ENCODE peak calls at places on chromosomes 3 and 15, in eight cellular contexts. J is GM23338, C is SK-N-SH, F is GM23248, U is PC-3, S is HCT116, I is MM.1S, Y is neural progenitor cell. R is an unnamed sample.

GRCh38 chr3:148006508-148006907 is 597.3 kb downstream of the ZIC1 start:
- DNase-seq in Y (peak), U (peak), C (no peak), J (peak), I (peak), F (peak), S (no peak), R (peak)

GRCh38 chr3:146306024-146306423 is 55.1 kb upstream of the PLSCR4 start:
- DNase-seq in J (no peak), Y (no peak), F (no peak), S (no peak), U (no peak), C (no peak), I (no peak), R (no peak)

GRCh38 chr3:186917660-186918312 is 12.5 kb upstream of the ST6GAL1 start:
- DNase-seq in Y (no peak), S (no peak), C (no peak), U (no peak), I (no peak), J (no peak), F (no peak), R (no peak)

GRCh38 chr3:46960801-46961200 is 15.7 kb downstream of the CCDC12 start:
- DNase-seq in C (no peak), F (no peak), I (no peak), U (no peak), J (no peak), S (no peak), Y (no peak), R (no peak)

GRCh38 chr3:174270841-174271240 is 588.3 kb upstream of the NAALADL2 start:
- DNase-seq in Y (no peak), I (no peak), U (peak), F (peak), S (no peak), C (no peak), J (no peak), R (peak)

GRCh38 chr3:47884603-47885002 is 81.7 kb downstream of the DHX30 start:
- DNase-seq in S (no peak), F (no peak), C (no peak), J (no peak), Y (no peak), U (no peak), I (peak), R (no peak)

GRCh38 chr15:97984157-97984556 is 23.7 kb downstream of the ARRDC4 start:
- DNase-seq in J (no peak), U (no peak), I (no peak), F (peak), S (no peak), Y (no peak), C (no peak), R (no peak)

GRCh38 chr3:40237892-40238571 is 71.5 kb upstream of the EIF1B start:
- DNase-seq in C (peak), U (peak), I (no peak), J (peak), S (no peak), Y (peak), F (peak), R (peak)

GRCh38 chr3:194494951-194495374 is 8.2 kb upstream of the ATP13A3 start:
- DNase-seq in S (no peak), J (no peak), C (no peak), U (no peak), F (no peak), Y (no peak), I (no peak), R (peak)

DNA sequence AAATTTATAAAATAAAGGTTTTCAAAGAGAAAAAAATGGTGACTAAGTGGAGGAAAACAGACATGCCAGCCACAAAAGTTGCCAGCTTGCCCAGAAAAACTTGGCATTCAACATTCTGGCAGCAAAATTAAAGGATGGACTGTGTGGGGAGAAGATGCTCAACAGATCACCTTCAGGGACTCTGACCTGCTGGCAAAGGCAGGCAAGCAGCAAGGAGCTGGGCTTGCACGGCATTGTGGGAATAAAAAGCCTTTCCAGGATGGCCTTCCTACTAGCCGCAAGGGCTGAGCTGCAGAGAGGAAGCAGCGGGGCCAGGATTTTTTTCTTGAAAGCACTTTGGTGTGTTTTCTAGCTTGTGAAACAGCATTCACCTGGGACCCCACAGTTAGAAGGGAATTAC is 101.9 kb upstream of the CACNA2D3 start:
- DNase-seq in F (no peak), C (no peak), U (no peak), I (no peak), J (no peak), S (no peak), Y (no peak), R (no peak)
- H2AFZ ChIP-seq in F (no peak), C (no peak), U (no peak), I (no peak), J (no peak), S (no peak), Y (no peak), R (no peak)

DNA sequence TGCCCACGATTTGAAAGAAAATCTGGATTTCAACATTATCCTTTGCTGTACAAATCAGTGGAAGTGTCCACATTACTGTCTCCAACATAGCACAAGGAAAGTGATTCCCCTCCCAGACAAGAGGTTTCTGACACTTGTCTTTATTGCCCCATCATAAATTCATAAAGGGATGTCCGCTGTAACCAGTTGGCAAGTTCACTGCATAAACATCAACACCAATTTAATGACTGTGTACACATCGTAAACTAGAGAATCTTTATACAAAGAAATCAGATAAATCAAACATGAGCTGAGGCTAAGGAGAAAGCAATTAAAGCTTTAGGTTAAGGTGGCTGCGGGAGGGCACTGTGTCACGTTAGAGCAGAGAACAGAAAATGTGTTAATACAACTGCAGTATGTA is 129.8 kb downstream of the MEIS2 start:
- DNase-seq in I (no peak), C (no peak), F (no peak), S (no peak), Y (no peak), J (no peak), U (peak), R (peak)
- TF ChIP-seq EZH2phosphoT487 in I (no peak), C (no peak), F (no peak), S (no peak), Y (no peak), J (no peak), U (no peak), R (peak)

DNA sequence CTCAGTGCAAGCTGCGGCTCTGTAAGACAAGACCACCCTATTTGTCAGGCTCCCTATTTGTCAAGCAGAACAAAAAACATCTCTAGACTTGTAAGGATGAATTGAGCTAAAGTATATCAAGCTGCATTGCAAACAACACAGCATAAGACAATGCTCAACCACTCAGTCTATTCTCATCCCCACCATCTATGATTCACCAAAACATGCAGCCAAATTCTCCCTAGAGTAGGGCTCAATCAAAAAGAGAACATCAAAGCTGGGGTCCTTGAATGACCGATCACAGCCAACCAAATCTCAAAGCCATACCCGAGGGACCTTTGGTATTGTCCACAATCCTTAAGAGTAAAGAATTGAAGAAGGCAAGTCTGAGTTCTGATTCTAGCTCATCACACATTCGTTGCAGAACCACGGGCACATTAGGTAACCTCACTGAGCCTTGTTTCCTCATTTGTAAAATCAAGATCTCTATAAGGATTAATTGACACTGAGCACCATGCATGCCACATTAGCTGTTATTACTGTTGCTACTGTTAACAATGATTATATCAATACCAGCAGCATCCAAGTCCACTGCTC is 31.2 kb downstream of the RFTN1 start:
- DNase-seq in U (no peak), C (no peak), S (no peak), I (no peak), Y (no peak), F (no peak), J (no peak), R (no peak)
- H2AFZ ChIP-seq in U (no peak), C (no peak), S (no peak), I (no peak), Y (peak), F (no peak), J (no peak), R (no peak)

GRCh38 chr3:72179107-72179464 is 394.1 kb upstream of the PROK2 start:
- DNase-seq in Y (no peak), I (no peak), C (no peak), F (no peak), J (no peak), U (no peak), S (no peak), R (no peak)
- TF ChIP-seq EZH2phosphoT487 in Y (no peak), I (no peak), C (no peak), F (no peak), J (no peak), U (no peak), S (no peak), R (no peak)

GRCh38 chr3:10465161-10465560 is 40.2 kb downstream of the ATP2B2 start:
- DNase-seq in U (no peak), I (no peak), F (no peak), S (no peak), J (no peak), C (no peak), Y (no peak), R (no peak)

GRCh38 chr3:10464068-10464434 is 41.3 kb downstream of the ATP2B2 start:
- DNase-seq in F (no peak), I (no peak), C (no peak), S (no peak), Y (no peak), U (no peak), J (no peak), R (no peak)

GRCh38 chr3:10460951-10461563 is 44.3 kb downstream of the ATP2B2 start:
- DNase-seq in Y (no peak), U (no peak), S (no peak), C (no peak), I (no peak), F (no peak), J (no peak), R (no peak)

GRCh38 chr3:10462641-10463040 is 42.7 kb downstream of the ATP2B2 start:
- DNase-seq in U (no peak), F (no peak), S (no peak), C (no peak), J (no peak), I (no peak), Y (no peak), R (no peak)

DNA sequence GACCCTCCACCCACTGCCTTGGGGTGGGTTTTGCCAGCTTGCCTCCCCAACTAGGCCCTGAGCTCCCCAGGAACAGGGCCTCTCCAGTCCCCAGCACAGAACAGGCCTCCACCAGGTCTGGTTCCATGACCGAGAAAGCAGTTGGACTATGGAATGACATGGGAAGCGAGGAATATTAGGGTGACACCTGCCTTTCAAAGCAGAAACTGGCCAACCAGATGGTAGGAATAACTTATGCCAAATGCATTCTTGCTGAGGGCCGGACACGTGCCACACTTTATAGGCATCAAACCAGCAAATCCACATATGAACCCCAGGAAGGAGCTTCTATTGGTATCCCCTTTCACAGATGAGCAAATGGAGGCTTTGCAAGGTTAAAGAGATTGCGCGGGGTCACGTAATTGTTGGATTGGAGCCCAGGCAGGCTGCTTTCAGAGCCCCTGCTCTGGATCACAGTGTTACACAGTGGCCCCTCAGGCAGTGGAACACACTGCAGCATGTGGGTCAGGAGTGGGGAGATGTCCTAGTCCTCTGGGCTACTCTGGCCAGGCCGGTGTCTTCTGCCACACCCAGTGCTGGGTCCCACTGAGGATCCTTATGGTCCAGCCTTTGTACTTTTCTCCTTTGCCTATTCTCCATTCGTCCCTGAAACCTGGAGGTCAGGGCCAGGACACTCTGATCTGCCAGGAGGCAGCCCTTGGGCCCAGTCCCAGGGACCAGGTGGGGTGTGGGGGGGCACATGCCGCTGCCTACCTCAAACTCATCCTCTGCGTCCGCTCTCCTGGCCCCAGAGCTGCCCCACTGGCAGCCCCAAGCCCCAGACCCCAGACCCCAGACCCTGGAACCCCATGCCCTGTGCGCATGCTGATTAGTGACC is 42.0 kb downstream of the ATP2B2 start:
- DNase-seq in S (no peak), C (peak), I (no peak), Y (no peak), J (no peak), U (no peak), F (no peak), R (no peak)
- H2AFZ ChIP-seq in S (no peak), C (no peak), I (no peak), Y (no peak), J (no peak), U (no peak), F (no peak), R (no peak)

GRCh38 chr3:42063886-42064285 is 27.3 kb upstream of the TRAK1 start:
- DNase-seq in F (peak), J (no peak), I (no peak), S (no peak), Y (no peak), U (no peak), C (peak), R (no peak)
- TF ChIP-seq EZH2phosphoT487 in F (no peak), J (no peak), I (no peak), S (no peak), Y (no peak), U (no peak), C (no peak), R (no peak)

GRCh38 chr3:155991847-155992246 is 121.4 kb downstream of the GMPS start:
- DNase-seq in U (peak), S (no peak), I (no peak), C (no peak), F (no peak), Y (no peak), J (no peak), R (no peak)

GRCh38 chr3:155991291-155991690 is 120.8 kb downstream of the GMPS start:
- DNase-seq in J (no peak), I (no peak), F (no peak), U (no peak), C (no peak), Y (no peak), S (no peak), R (peak)

DNA sequence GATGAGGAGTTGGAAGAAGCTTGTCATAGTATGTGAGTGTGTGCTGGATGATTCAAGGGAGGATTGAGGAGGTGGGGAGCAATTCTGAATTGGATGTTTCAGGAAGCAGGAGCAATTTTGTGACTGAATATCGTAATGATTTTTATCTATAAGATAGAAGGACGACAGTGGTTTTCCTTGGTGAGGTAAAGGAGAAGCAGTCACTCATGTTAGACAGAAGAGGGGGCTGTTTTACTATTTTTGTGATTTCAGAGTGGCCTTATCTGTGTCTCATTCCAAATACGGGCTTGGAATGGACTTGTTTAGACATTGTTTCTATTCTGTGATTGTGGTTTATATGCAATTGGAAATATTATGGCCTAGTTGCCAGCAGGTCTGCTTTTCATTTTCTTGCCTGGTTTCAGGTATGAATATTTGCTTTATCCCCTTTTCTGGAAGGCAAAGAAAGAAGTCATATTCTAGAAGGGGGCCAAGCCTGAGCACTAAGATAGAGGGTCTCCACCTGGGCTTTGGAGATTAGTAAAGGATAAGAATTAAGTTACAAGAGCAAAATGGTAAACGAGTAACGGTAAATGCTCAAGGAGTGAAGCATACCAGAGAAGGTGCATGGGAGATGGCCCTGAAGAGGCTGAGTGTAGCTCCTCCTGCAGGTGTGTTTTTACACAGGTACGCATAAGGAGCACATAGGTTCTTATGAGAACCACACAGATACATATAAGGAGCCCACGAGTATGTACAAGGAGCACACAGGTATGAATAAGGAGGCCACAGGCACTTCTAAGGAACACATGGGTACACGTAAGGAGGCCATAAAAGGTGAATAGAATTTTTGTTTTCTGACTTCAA is 124.6 kb upstream of the KCNAB1 start:
- DNase-seq in Y (peak), F (peak), C (peak), U (peak), I (peak), S (peak), J (peak), R (peak)
- H2AFZ ChIP-seq in Y (no peak), F (no peak), C (no peak), U (peak), I (peak), S (peak), J (no peak), R (no peak)

DNA sequence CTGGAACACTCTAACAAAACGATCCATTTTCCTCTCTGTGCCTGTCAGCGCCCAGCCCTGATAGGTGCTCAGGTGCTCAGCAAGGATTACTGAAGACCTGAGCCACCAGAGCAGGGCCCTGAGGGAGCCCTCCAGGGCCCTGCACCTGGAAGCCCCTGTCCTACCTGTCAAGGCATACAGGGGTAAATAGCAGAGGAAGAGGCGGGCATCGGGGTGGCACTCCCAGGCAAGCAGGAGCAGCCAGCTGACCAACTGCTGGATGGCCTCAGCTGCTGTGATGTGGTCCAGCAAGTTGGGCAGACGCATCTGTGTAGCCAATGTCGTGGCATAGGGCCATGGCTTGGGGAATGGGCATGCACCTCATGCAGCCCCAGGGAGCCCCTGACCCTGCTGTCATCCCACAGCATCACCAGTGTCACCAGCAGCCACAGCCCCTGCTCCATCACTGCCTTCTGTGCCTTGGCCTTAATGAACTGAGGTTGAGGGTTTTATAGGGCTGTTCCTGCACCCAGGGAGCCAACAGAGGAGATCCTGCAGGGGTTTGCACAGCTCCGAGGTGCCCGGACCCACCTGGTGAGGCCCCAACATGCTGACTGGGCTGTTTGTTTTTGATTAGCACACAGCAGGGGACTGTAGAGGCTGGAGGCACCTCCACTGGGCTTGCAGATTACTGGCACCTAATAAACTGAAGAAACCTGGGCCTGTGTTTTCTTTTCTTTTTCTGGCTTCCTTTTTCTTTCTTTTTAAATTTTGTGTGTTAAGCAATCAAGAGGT is 7.9 kb upstream of the WDR6 start:
- DNase-seq in F (no peak), I (no peak), J (no peak), Y (no peak), S (no peak), U (no peak), C (no peak), R (no peak)
- TF ChIP-seq EZH2phosphoT487 in F (no peak), I (no peak), J (no peak), Y (no peak), S (no peak), U (no peak), C (no peak), R (no peak)

DNA sequence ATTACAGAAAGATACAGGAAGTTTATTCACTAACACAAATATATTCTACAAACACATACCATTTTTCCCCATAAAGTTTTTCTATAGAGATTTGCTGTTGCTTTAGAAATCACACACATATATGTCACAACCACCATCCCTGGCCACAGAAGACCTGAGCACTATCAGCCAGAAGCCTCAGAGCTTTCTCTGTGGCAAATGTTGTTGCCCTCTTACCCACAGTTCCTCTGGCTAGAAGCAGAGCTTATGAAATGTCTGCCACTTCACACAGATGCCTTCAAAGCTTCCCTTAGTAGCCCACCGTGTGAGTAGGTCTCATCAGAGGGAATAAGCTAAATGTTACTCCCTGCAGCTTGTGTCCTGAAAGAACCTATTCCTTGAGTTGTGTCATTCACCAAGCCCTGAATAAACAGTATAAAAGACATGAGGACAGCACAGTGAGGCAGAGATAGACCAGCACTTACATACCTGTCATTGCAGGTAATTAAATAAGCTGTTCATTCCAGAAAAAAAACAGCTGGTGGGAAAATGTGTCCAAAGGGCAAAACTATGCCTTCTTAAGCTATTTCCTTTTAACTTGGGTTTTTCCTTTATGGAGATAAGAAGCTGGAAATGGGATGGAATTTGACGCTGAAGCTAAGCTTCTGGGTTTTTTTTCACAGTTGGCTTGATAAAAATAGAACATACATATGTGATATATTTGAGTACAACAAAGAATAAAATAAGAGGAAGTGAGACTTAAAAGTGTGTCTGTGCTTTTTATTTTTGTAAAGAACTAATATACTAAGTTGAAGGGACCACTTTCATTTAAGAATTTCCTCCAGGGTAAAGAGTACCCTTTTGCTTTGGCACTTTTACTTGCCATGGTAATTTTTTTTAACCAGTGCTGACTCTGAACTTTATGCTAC is 391.4 kb downstream of the KCNH8 start:
- DNase-seq in U (no peak), F (no peak), C (no peak), Y (no peak), J (no peak), I (peak), S (no peak), R (peak)
- H2AFZ ChIP-seq in U (no peak), F (no peak), C (no peak), Y (no peak), J (no peak), I (peak), S (no peak), R (no peak)

R was measured in hepatocyte.